ENCODE peak calls at places on chromosomes 11 and 22, in four cellular contexts. U, A, V and K are unnamed samples. For H3K4me1 and H3K36me3, the result is how much of the 10 kb centered on the place peaks cover.

GRCh38 chr11:119337581-119338317 is 2.9 kb downstream of the C1QTNF5 start:
- DNase-seq in U (no peak), A (peak), V (no peak), K (peak)

GRCh38 chr11:72609045-72609444 is 65.2 kb downstream of the PDE2A start:
- DNase-seq in U (no peak), A (no peak), V (no peak), K (no peak)

GRCh38 chr11:1131033-1131911 is 26.5 kb upstream of the MUC5AC start:
- DNase-seq in U (peak), A (no peak), V (no peak), K (no peak)

GRCh38 chr11:5225480-5225871 is 1.4 kb downstream of the HBB start:
- DNase-seq in U (no peak), A (no peak), V (no peak), K (no peak)

GRCh38 chr11:102229510-102230119 is 87.7 kb upstream of the BIRC3 start:
- DNase-seq in U (no peak), A (no peak), V (no peak), K (no peak)

GRCh38 chr11:72969894-72970335 is 155.7 kb downstream of the ATG16L2 start:
- DNase-seq in U (no peak), A (no peak), V (no peak), K (no peak)

GRCh38 chr11:34501500-34501899 is 12.1 kb downstream of the ELF5 start:
- DNase-seq in U (no peak), A (peak), V (no peak), K (no peak)

GRCh38 chr11:14414470-14415461 is 55.8 kb upstream of the RRAS2 start:
- DNase-seq in U (no peak), A (no peak), V (no peak), K (no peak)

GRCh38 chr11:133842053-133842452 is 3.3 kb downstream of the SPATA19 start:
- DNase-seq in U (no peak), A (no peak), V (no peak), K (no peak)

GRCh38 chr11:32385998-32386397 is 49.3 kb downstream of the WT1 start:
- DNase-seq in U (no peak), A (no peak), V (peak), K (no peak)

GRCh38 chr11:72951193-72951592 is 137.0 kb downstream of the ATG16L2 start:
- DNase-seq in U (no peak), A (peak), V (no peak), K (no peak)

GRCh38 chr11:76606102-76606793 is 64.3 kb downstream of the LRRC32 start:
- DNase-seq in U (no peak), A (no peak), V (no peak), K (no peak)

GRCh38 chr22:38317237-38317994 is at the start of gene CSNK1E:
- DNase-seq in U (peak), A (peak), V (peak), K (peak)

GRCh38 chr22:17931400-17931825 is 92.9 kb downstream of the MICAL3 start:
- DNase-seq in U (no peak), A (no peak), V (peak), K (no peak)

GRCh38 chr11:1896895-1897294 is 5.2 kb upstream of the PRR33 start:
- DNase-seq in U (no peak), A (no peak), V (no peak), K (no peak)

GRCh38 chr11:34034053-34034452 is 17.5 kb upstream of the CAPRIN1 start:
- DNase-seq in U (no peak), A (no peak), V (no peak), K (no peak)

GRCh38 chr11:119641991-119642745 is 86.8 kb downstream of the NECTIN1 start:
- DNase-seq in U (no peak), A (no peak), V (no peak), K (no peak)

GRCh38 chr22:41431656-41432055 is 14.9 kb downstream of the TOB2 start:
- DNase-seq in U (no peak), A (no peak), V (no peak), K (no peak)

DNA sequence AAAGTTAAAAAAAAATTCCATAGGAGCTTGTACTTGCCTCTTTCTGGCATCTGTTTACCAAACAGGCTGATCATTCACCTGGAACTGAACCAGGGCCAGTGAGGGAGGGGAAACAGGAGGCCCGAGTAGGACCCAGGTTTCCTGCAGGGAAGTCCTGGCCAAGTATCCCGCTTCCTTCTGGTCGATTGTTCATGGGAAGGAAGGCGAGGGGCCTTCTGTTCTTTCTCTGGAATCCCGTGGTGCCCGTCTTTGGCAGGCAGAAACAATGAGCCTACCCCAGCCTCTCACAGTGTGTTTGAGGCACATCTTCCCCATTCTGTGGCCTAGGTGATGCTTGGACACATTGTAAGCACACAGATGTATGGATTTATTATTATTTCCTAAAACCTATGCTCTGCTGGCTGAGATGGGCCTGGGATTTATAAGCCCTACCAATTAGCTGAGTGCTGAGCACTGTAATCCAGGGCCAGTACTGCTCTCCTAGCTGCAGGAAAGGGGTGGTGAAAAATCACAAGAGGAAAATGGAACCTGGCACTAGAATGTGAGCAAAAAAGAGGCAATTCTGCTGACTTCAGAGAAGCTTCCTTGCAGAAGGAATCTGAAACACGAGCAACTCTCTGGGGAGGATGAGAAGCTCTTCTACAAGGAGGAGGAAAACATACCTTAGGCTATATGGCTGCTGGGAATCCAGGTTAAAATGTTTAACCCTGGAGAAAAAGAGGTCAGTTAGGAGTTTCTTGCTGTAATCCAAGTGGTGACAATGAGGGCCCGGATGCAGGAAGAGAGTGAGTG is 53.5 kb downstream of the PRR5L start:
- DNase-seq in U (no peak), A (no peak), V (no peak), K (no peak)
- H3K27ac ChIP-seq in U (no peak), A (no peak), V (no peak), K (no peak)

DNA sequence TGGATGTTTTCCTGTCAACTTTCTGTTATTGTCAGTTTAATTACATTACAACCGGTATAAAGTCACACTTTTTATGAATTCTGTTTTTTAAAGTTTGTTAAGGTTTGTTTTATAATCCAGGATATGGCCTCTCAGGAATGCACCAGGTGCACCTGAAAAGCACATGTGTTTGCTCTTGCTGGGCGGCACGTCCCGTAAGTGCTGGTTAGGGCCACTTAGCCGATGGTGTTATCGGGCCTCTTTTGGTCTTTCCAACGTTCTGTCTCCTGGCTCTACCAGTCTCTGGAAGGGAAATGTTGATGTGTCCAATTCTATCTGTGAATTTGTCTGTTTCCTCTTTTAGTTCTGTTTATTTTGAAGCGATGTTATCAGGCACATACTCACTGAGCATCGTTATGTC is 695.7 kb downstream of the BRD1 start:
- DNase-seq in U (no peak), A (no peak), V (no peak), K (no peak)
- H3K4me1 ChIP-seq in U (under half), A (under half), V (under half), K (under half)

GRCh38 chr11:57792060-57792541 is 30.5 kb downstream of the CTNND1 start:
- DNase-seq in U (no peak), A (peak), V (peak), K (peak)

GRCh38 chr11:57791321-57792059 is 29.9 kb downstream of the CTNND1 start:
- DNase-seq in U (no peak), A (no peak), V (peak), K (no peak)

GRCh38 chr11:57798905-57799559 is 37.4 kb downstream of the CTNND1 start:
- DNase-seq in U (no peak), A (peak), V (peak), K (no peak)

GRCh38 chr11:57792870-57793269 is 31.3 kb downstream of the CTNND1 start:
- DNase-seq in U (no peak), A (no peak), V (no peak), K (no peak)

DNA sequence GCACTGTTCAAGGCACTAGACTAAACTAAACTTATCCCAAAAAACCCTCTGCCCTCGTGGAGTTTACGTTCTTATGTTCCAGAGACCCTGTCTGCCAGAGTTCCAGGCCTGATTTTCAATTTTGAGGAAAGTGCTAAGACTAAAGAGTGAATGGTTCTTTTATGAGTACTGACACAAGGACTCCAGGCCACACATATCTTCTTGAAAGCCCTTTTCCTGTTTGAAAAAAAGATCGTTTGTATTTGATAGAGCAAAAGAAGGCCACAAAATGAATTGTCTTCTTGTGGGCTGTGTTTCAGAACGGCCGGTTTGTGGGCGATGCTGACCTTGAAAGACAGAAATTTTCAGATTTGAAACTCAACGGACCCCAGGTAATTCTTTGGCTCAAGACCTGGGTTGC is 32.1 kb downstream of the CTNND1 start:
- DNase-seq in U (no peak), A (no peak), V (no peak), K (no peak)
- H3K36me3 ChIP-seq in U (under half), A (half or more), V (under half), K (half or more)

DNA sequence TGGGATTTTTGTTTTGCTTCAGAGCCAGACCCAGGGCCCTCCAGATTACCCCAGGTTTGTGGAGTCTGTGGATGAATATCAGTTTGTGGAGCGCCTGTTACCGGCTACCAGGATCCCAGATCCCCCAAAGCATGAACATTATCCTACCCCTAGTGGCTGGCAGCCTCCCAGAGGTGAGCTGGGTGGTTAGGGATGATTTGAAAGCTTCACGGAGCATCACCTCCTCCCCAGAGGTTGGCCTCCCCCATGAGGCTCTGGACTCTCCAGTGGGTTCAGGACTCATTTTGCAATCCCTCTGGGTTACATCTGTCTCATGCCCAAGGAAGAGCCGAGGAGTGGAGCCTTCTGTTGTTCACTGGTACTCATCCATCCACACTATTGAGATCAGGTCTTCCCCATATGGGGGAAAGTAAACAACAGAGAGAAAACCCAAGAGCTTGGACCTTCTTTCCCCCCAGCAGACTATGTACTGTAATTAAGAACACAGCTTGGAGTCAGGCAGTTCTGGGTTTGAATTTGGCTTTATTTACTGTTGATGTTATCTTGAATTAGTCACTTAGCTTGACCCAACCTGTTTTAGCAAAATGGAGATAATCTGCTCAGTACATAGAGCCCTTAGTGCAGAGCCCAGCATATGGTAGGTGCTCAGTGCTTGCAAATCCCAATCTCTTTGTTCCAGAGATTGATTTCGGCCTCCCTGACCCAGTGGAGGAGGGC is 2.5 kb downstream of the MRPL49 start:
- DNase-seq in U (no peak), A (no peak), V (no peak), K (peak)
- H3K27ac ChIP-seq in U (no peak), A (no peak), V (no peak), K (no peak)

DNA sequence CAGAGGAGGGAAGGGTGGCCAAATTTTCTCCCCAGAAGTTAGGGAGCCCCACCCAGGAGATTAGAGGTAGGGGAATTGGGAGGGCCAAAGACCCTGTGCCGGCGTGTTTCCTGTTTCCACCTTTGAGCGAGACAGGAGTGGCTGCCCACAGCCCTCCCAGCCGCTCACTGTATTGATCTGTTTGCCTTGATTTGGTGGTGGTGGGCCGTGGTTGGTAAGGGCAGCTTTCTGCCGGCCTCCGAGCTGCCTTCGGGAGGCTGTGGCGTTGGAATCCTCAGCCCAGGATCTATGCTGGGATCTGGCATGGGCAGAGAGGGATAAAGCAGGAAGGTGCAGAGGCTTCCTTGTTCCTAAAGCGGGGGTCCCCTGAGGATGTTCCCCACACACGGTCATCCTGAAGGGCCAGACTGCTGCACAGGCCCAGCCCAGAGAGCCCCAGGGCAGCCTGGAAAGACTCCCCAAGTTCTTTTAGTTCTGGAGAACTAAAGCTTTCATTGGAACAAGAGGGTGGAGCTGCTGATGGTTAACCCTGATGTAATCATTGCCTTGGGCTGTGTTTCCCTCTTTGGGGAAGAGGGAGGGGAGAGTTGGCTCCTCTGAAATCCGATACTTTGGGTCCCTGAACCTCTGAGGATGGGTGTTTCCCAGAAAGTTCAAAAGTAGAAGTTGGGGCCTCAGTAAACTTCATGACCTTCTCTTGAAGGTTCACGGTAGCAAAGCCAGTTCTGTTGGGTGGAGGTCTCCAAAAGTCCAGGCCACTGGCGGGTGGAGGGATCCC is 7.2 kb downstream of the FAM83F start:
- DNase-seq in U (no peak), A (no peak), V (no peak), K (no peak)
- H3K4me1 ChIP-seq in U (under half), A (under half), V (under half), K (under half)

GRCh38 chr11:15525582-15525981 is 410.9 kb downstream of the INSC start:
- DNase-seq in U (no peak), A (no peak), V (no peak), K (no peak)
- H3K36me3 ChIP-seq in U (under half), A (under half), V (under half), K (under half)

GRCh38 chr11:57276857-57277505 is 39.9 kb upstream of the APLNR start:
- DNase-seq in U (no peak), A (no peak), V (no peak), K (no peak)
- H3K27ac ChIP-seq in U (no peak), A (peak), V (peak), K (peak)

DNA sequence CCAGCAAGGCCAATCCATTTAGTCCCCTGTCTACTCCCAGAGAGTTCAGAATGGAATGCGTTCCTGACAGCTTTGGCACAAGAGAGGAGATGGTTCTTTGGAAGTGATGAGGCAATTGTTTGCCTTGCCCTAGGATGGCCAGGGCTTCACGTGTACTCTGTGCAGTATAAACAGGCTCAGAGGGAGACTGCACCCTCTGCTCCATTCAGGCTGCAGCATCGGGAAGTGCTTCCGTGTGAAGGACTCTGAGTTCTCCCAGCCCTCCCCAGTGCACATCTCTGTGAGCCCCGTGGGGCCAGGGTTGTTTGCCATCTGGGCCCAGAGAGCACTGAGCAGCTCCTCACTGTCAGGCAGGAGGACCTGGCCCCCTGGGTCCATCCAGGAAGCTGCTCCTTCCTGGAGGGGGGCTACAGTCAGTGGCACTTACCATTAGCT is 215.3 kb upstream of the TBCEL start:
- DNase-seq in U (no peak), A (no peak), V (no peak), K (no peak)
- H3K4me1 ChIP-seq in U (under half), A (under half), V (under half), K (under half)

GRCh38 chr11:8345179-8345578 is 81.5 kb upstream of the LMO1 start:
- DNase-seq in U (no peak), A (no peak), V (no peak), K (no peak)
- H3K36me3 ChIP-seq in U (under half), A (under half), V (under half), K (under half)

GRCh38 chr11:125211191-125211953 is 46.8 kb downstream of the PKNOX2 start:
- DNase-seq in U (no peak), A (no peak), V (no peak), K (no peak)

GRCh38 chr11:125207866-125208425 is 43.4 kb downstream of the PKNOX2 start:
- DNase-seq in U (no peak), A (no peak), V (no peak), K (no peak)

GRCh38 chr11:125214466-125215204 is 50.1 kb downstream of the PKNOX2 start:
- DNase-seq in U (no peak), A (no peak), V (no peak), K (no peak)

GRCh38 chr11:125215205-125215565 is 50.6 kb downstream of the PKNOX2 start:
- DNase-seq in U (no peak), A (no peak), V (no peak), K (no peak)

DNA sequence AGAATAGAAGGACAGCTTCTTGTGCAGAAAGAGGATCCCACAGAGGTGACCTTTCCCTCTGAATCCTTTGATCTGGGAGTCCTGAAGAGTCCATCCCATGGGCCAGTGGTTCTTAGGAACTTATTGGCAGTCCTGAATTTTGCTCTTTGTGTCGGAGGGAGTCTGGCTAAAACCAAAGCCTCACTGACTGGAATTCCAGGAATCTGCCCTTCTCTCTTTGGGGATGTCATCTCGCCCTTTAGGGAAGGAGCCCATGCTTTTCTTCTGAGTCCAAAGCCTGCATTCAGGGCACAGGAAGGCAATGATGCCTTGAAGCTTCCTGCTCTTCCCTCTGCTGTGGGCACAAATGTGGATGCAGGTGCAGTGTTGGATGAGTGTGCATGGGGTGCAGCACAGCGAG is 45.6 kb downstream of the PKNOX2 start:
- DNase-seq in U (no peak), A (no peak), V (no peak), K (peak)
- H3K27ac ChIP-seq in U (no peak), A (no peak), V (no peak), K (no peak)